ENCODE peak calls at places on chromosomes 3 and 15, in nine cellular contexts. O is upper lobe of right lung, E is fibroblast of the aortic adventitia, Y is retinal pigment epithelial cell, H is stomach, N is fibroblast of mammary gland, V is heart left ventricle, Q is IMR-90, W is RWPE2. J is an unnamed sample.
A peak's percentile ranks its signal among the peaks of the same experiment; 100 is the strongest.

GRCh38 chr3:123884258-123884831 is at the start of gene MYLK:
- DNase-seq in V (peak; percentile 80), O (peak; percentile 88), W (peak; percentile 86), H (peak; percentile 65), N (peak; percentile 81), Y (peak; percentile 92), Q (peak; percentile 95), E (peak; percentile 82), J (peak; percentile 91)

GRCh38 chr3:128454310-128454618 is 12.4 kb downstream of the DNAJB8 start:
- DNase-seq in V (no peak), Q (no peak), W (no peak), H (no peak), E (no peak), N (no peak), O (no peak), Y (no peak), J (no peak)

GRCh38 chr15:90845201-90845949 is 23.0 kb upstream of the FURIN start:
- DNase-seq in Q (peak; percentile 97), V (peak; percentile 28), H (no peak), Y (no peak), W (no peak), E (peak; percentile 79), O (no peak), N (peak; percentile 93), J (peak; percentile 87)

GRCh38 chr15:36831125-36831914 is 251.9 kb downstream of the CDIN1 start:
- DNase-seq in N (peak; percentile 89), H (no peak), W (no peak), Y (no peak), V (no peak), Q (peak; percentile 97), E (peak; percentile 44), O (no peak), J (peak; percentile 51)

GRCh38 chr15:90286678-90287077 is 21.2 kb downstream of the NGRN start:
- DNase-seq in E (peak; percentile 52), Q (peak; percentile 25), N (peak; percentile 50), W (no peak), Y (no peak), H (no peak), V (no peak), O (no peak), J (peak; percentile 51)

GRCh38 chr3:100994809-100995208 is 1.6 kb upstream of the ABI3BP start:
- DNase-seq in O (no peak), H (no peak), Y (no peak), E (no peak), Q (no peak), V (no peak), W (no peak), N (no peak), J (no peak)

GRCh38 chr3:124818398-124819150 is 68.6 kb downstream of the ITGB5 start:
- DNase-seq in O (no peak), Q (peak; percentile 97), W (no peak), N (peak; percentile 64), H (no peak), V (no peak), E (peak; percentile 61), Y (no peak), J (peak; percentile 82)

GRCh38 chr3:128484404-128485282 is 8.4 kb downstream of the GATA2 start:
- DNase-seq in W (no peak), O (no peak), V (no peak), N (no peak), Q (no peak), Y (no peak), E (no peak), H (no peak), J (no peak)

GRCh38 chr15:73927003-73927475 is 777 bp downstream of the LOXL1 start:
- DNase-seq in O (peak; percentile 84), Q (no peak), Y (no peak), W (no peak), E (no peak), N (no peak), V (peak; percentile 80), H (peak; percentile 86), J (no peak)

GRCh38 chr3:152264378-152264777 is 4.4 kb upstream of the MBNL1 start:
- DNase-seq in V (no peak), H (no peak), Y (no peak), Q (no peak), E (peak; percentile 51), N (no peak), W (no peak), O (no peak), J (no peak)

GRCh38 chr3:193240850-193241706 is at the start of gene PLAAT1:
- DNase-seq in Q (peak; percentile 19), N (peak; percentile 38), E (peak; percentile 9), H (peak; percentile 75), Y (peak; percentile 27), W (peak; percentile 62), V (peak; percentile 83), O (peak; percentile 83), J (peak; percentile 45)

GRCh38 chr3:125318859-125319258 is 56.3 kb downstream of the ZNF148 start:
- DNase-seq in Y (no peak), H (no peak), E (no peak), N (no peak), V (no peak), Q (no peak), O (no peak), W (no peak), J (no peak)

GRCh38 chr3:56917740-56918568 is 116.2 kb upstream of the ARHGEF3 start:
- DNase-seq in O (no peak), V (no peak), Y (no peak), N (no peak), H (no peak), Q (no peak), E (no peak), W (no peak), J (no peak)

GRCh38 chr15:75680007-75680789 is 32.5 kb downstream of the CSPG4 start:
- DNase-seq in Q (no peak), Y (no peak), O (no peak), V (no peak), W (no peak), H (no peak), N (no peak), E (no peak), J (no peak)

GRCh38 chr3:55676643-55677042 is 189.5 kb upstream of the WNT5A start:
- DNase-seq in Y (no peak), W (no peak), V (no peak), H (no peak), E (no peak), O (no peak), Q (no peak), N (no peak), J (no peak)

GRCh38 chr15:74211656-74212055 is 9.1 kb upstream of the STRA6 start:
- DNase-seq in Q (no peak), E (no peak), N (no peak), O (no peak), V (no peak), H (no peak), Y (no peak), W (no peak), J (no peak)

GRCh38 chr3:61733866-61734265 is 172.5 kb downstream of the PTPRG start:
- DNase-seq in W (no peak), Y (no peak), Q (no peak), E (peak; percentile 25), V (peak; percentile 56), N (peak; percentile 37), O (no peak), H (no peak), J (no peak)

GRCh38 chr15:98713585-98714001 is 65.3 kb downstream of the IGF1R start:
- DNase-seq in O (no peak), V (no peak), Q (no peak), N (peak; percentile 8), H (peak; percentile 53), E (peak; percentile 65), W (no peak), Y (no peak), J (no peak)

GRCh38 chr3:171986208-171986607 is 53.2 kb upstream of the FNDC3B start:
- DNase-seq in N (no peak), E (no peak), V (no peak), O (no peak), Q (no peak), H (no peak), Y (no peak), W (no peak), J (no peak)

DNA sequence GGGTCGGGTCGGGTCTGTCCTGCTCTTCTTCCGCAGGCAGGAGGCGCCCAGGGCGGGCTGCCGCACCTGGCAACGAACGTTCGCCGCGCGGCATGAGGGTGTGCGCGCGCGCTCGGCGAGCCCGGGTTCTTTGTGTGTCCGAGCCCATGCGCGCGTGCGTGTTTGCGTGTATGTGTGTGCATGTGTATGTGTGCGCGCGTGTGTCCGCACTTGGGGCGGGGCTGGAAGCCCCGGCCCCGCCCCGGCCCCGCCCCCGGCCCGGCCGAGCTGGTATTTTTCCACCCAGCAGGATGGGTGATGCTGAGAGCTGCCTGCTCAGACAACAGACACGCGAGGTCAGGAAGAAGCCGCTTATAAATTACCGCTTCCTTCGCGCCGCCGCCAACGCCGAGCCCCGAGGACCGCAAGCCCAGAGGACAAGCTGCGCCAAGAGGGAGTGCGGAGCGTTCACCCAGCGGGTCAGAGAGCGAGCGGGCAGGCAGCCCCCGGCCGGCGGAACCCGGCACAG is at the start of gene SLC6A6:
- DNase-seq in W (peak; percentile 96), E (peak; percentile 89), O (peak; percentile 98), Y (peak; percentile 84), H (peak; percentile 98), V (peak; percentile 96), Q (peak; percentile 93), N (peak; percentile 88), J (peak; percentile 93)
- TF ChIP-seq CTCF in W (peak; percentile 59), E (peak; percentile 33), O (peak; percentile 45), Y (peak; percentile 54), H (no peak), V (no peak), Q (peak; percentile 36), N (no peak), J (peak; percentile 53)

DNA sequence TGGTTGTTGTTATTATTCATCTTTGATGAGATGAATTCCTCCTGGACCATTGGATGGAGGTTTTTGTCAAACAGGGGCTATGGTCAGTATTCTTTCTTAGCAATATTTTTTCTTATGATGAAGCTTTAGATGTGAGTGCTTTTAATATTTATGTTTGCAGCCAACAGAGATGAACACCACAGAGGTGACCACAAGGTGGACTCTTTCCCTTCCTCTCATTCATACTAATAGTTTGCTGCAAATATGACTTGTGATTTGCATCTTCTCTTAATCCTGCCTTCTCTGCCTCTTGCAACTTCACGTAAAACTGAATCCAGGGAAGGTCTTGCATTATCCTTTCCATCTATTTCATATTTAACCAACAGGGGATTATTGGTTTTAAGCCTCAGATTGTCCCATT is 473.1 kb upstream of the UBE2E2 start:
- DNase-seq in E (no peak), Y (no peak), V (no peak), W (no peak), H (no peak), O (no peak), Q (peak; percentile 0), N (peak; percentile 7), J (peak; percentile 33)
- TF ChIP-seq CTCF in E (no peak), Y (peak; percentile 56), V (no peak), W (peak; percentile 47), H (no peak), O (no peak), Q (no peak), N (peak; percentile 21), J (peak; percentile 38)

GRCh38 chr15:23628612-23629233 is 18.9 kb downstream of the MAGEL2 start:
- DNase-seq in H (no peak), V (no peak), E (no peak), O (no peak), N (no peak), Q (no peak), Y (no peak), W (no peak), J (no peak)

GRCh38 chr15:23629234-23629805 is 18.3 kb downstream of the MAGEL2 start:
- DNase-seq in E (no peak), V (no peak), O (no peak), H (no peak), N (peak; percentile 2), Q (no peak), W (no peak), Y (no peak), J (peak; percentile 16)
- TF ChIP-seq CTCF in E (peak; percentile 24), V (peak; percentile 27), O (peak; percentile 44), H (no peak), N (peak; percentile 46), Q (peak; percentile 24), W (peak; percentile 87), Y (peak; percentile 55), J (peak; percentile 48)

GRCh38 chr3:192237992-192238608 is 489.2 kb downstream of the FGF12 start:
- DNase-seq in Q (no peak), H (no peak), E (no peak), N (no peak), O (no peak), Y (no peak), V (no peak), W (no peak), J (no peak)
- TF ChIP-seq CTCF in Q (no peak), H (no peak), E (no peak), N (no peak), O (no peak), Y (peak; percentile 20), V (no peak), W (no peak), J (no peak)

J was measured in choroid plexus epithelial cell.